ENCODE peak calls at places on chromosomes 11 and 22, in ten cellular contexts. J is NB4, W is dorsolateral prefrontal cortex, I is cardiac muscle cell, C is lung, E is fibroblast of the aortic adventitia, H is heart left ventricle, Y is stomach, L is mammary epithelial cell, B is fibroblast of pulmonary artery. X is an unnamed sample.

GRCh38 chr22:25482868-25483639 is 81.4 kb upstream of the GRK3 start:
- DNase-seq in J (no peak), W (peak; percentile 54), I (no peak), C (no peak), E (no peak), H (peak; percentile 40), Y (peak; percentile 33), L (peak; percentile 16), B (no peak), X (no peak)

GRCh38 chr11:57491371-57492061 is 24.0 kb downstream of the SLC43A1 start:
- DNase-seq in J (peak; percentile 81), W (no peak), I (peak; percentile 42), C (no peak), E (no peak), H (no peak), Y (peak; percentile 50), L (no peak), B (peak; percentile 44), X (no peak)

GRCh38 chr11:74141274-74141695 is 29.5 kb downstream of the C2CD3 start:
- DNase-seq in J (no peak), W (no peak), I (no peak), C (no peak), E (no peak), H (no peak), Y (peak; percentile 47), L (peak; percentile 82), B (peak; percentile 47), X (peak; percentile 32)

GRCh38 chr11:35997908-35998307 is 54.0 kb downstream of the LDLRAD3 start:
- DNase-seq in J (no peak), W (no peak), I (no peak), C (no peak), E (no peak), H (no peak), Y (no peak), L (no peak), B (no peak), X (no peak)

GRCh38 chr22:29664731-29665130 is 55.1 kb upstream of the CABP7 start:
- DNase-seq in J (no peak), W (no peak), I (no peak), C (no peak), E (peak; percentile 17), H (no peak), Y (no peak), L (peak; percentile 8), B (peak; percentile 20), X (peak; percentile 37)

GRCh38 chr11:79179087-79179486 is 261.7 kb downstream of the TENM4 start:
- DNase-seq in J (no peak), W (no peak), I (no peak), C (no peak), E (peak; percentile 11), H (no peak), Y (no peak), L (no peak), B (no peak), X (no peak)

GRCh38 chr11:15091620-15092019 is 18.2 kb downstream of the CALCB start:
- DNase-seq in J (no peak), W (no peak), I (no peak), C (no peak), E (no peak), H (no peak), Y (no peak), L (no peak), B (no peak), X (no peak)

GRCh38 chr22:19178659-19179471 is at the start of gene SLC25A1:
- DNase-seq in J (peak; percentile 88), W (peak; percentile 92), I (peak; percentile 94), C (peak; percentile 90), E (peak; percentile 73), H (peak; percentile 92), Y (peak; percentile 97), L (peak; percentile 88), B (peak; percentile 85), X (peak; percentile 85)

GRCh38 chr22:44086759-44087158 is 62.7 kb downstream of the PARVB start:
- DNase-seq in J (no peak), W (no peak), I (no peak), C (no peak), E (no peak), H (no peak), Y (no peak), L (no peak), B (no peak), X (no peak)

DNA sequence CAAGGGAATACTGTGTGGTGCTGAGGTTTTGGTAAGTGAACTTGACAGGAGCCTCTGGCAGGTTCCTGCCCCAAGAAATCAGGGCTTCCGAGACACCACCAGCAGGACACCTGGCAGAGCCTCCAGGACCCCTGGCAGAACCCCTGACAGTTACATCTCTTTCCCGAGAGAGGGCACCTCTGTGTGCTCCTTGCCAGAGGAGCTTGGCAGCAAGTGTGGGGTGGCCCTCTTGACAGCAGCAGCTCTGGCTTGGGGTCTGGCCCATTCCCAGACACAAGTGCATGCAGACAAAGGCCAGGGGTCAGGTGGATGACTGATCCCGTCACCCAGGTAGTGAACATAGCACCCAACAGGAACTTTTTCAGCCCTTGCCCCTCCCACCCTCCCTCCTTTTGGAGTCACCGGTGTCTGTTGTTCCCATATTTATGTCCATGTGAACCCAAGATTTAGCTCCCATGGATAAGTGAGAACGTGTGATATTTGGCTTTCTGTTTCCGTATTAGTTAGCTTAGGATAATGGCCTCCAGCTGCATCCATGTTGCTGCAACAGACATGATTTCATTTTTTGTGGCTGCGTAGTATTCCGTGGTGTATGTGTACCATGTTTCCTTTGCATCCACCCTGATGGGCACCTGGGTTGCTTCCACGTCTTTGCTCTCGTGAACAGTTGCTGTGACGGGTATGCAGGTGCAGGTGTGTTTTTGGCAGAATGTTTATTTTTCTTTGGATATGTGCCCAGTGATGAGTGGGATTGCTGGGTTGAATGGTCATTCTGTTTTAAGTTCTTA is 21.2 kb upstream of the OSBPL5 start:
- DNase-seq in J (no peak), W (no peak), I (no peak), C (no peak), E (no peak), H (no peak), Y (no peak), L (no peak), B (no peak), X (no peak)
- TF ChIP-seq CTCF in J (no peak), W (no peak), I (no peak), C (no peak), E (no peak), H (no peak), Y (no peak), L (no peak), B (no peak), X (no peak)

GRCh38 chr11:16603890-16604783 is 134.3 kb upstream of the C11orf58 start:
- DNase-seq in J (no peak), W (no peak), I (peak; percentile 45), C (no peak), E (no peak), H (peak; percentile 73), Y (peak; percentile 35), L (peak; percentile 23), B (peak; percentile 21), X (peak; percentile 39)
- H3K4me3 ChIP-seq in J (no peak overlapping the region), W (peak overlapping the region; percentile 64), I (peak overlapping the region; percentile 61), C (peak overlapping the region; percentile 36), E (peak overlapping the region; percentile 60), H (peak overlapping the region; percentile 72), Y (peak overlapping the region; percentile 69), L (peak overlapping the region; percentile 65), B (peak overlapping the region; percentile 62), X (peak overlapping the region; percentile 63)

GRCh38 chr22:32820131-32820882 is 18.8 kb downstream of the TIMP3 start:
- DNase-seq in J (no peak), W (no peak), I (no peak), C (no peak), E (no peak), H (no peak), Y (no peak), L (peak; percentile 66), B (no peak), X (no peak)

GRCh38 chr22:32826537-32826936 is 25.0 kb downstream of the TIMP3 start:
- DNase-seq in J (no peak), W (no peak), I (no peak), C (no peak), E (no peak), H (no peak), Y (no peak), L (no peak), B (no peak), X (no peak)

GRCh38 chr22:32822188-32822877 is 20.8 kb downstream of the TIMP3 start:
- DNase-seq in J (no peak), W (no peak), I (no peak), C (no peak), E (no peak), H (no peak), Y (no peak), L (no peak), B (no peak), X (no peak)

GRCh38 chr22:32824531-32825315 is 23.2 kb downstream of the TIMP3 start:
- DNase-seq in J (no peak), W (no peak), I (no peak), C (no peak), E (no peak), H (no peak), Y (no peak), L (no peak), B (no peak), X (no peak)

GRCh38 chr22:32823024-32823730 is 21.7 kb downstream of the TIMP3 start:
- DNase-seq in J (peak; percentile 58), W (no peak), I (peak; percentile 66), C (no peak), E (peak; percentile 59), H (no peak), Y (peak; percentile 53), L (no peak), B (peak; percentile 63), X (peak; percentile 45)
- TF ChIP-seq CTCF in J (peak; percentile 61), W (peak; percentile 18), I (peak; percentile 61), C (no peak), E (peak; percentile 63), H (peak; percentile 31), Y (no peak), L (peak; percentile 40), B (peak; percentile 66), X (peak; percentile 63)

DNA sequence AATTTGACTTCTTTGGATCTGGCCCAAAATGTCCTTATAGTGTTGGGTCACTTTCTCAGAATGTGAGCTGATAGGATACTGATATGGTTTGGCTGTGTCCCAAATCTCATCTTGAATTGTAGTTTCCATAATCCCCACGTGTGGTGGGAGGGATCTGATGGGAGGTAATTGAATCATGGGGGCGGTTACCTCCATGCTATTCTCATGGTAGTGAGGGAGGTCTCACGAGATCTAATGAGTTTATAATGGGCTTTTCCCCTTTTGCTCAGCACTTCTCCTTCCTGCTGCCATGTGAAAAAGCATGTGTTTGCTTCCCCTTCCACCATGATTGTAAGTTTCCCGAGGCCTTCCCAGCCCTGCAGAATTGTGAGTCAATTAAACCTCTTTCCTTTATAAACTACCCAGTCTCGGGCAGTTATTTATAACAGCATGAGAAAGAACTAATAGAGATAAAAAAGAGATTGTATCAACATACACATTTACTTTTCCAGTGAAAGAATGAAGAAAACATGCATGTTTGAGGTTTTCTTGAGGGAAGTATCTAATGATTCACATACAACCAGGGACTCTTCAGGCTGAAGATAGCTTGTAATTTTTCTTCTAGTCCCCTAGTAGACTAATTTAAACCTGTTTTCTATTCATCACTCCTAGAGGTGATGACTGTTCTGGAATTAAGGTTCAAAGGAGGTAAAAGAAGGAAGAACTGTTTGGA is 17.3 kb upstream of the CSTF3 start:
- DNase-seq in J (no peak), W (no peak), I (no peak), C (no peak), E (no peak), H (no peak), Y (no peak), L (no peak), B (no peak), X (no peak)
- H3K4me3 ChIP-seq in J (no peak overlapping the region), W (no peak overlapping the region), I (no peak overlapping the region), C (no peak overlapping the region), E (no peak overlapping the region), H (no peak overlapping the region), Y (no peak overlapping the region), L (no peak overlapping the region), B (no peak overlapping the region), X (no peak overlapping the region)

GRCh38 chr11:61923166-61924015 is 6.0 kb upstream of the RAB3IL1 start:
- DNase-seq in J (no peak), W (no peak), I (peak; percentile 64), C (no peak), E (peak; percentile 84), H (peak; percentile 83), Y (peak; percentile 64), L (no peak), B (peak; percentile 84), X (peak; percentile 68)
- TF ChIP-seq CTCF in J (no peak), W (no peak), I (no peak), C (no peak), E (no peak), H (no peak), Y (no peak), L (no peak), B (no peak), X (no peak)